ENCODE peak calls at places on chromosomes 11 and 22, in four cellular contexts. O is IMR-90, L is H9, Q is H1. C is an unnamed sample.

GRCh38 chr22:39095971-39096370 is 1.1 kb upstream of the APOBEC3H start:
- DNase-seq in O (no peak), Q (no peak), L (no peak), C (no peak)

GRCh38 chr11:84905411-84905810 is 721.7 kb downstream of the DLG2 start:
- DNase-seq in L (no peak), Q (no peak), O (peak; percentile 22), C (no peak)

GRCh38 chr11:73242291-73243092 is 24.4 kb downstream of the P2RY2 start:
- DNase-seq in L (peak; percentile 91), Q (peak; percentile 97), O (peak; percentile 60), C (peak; percentile 90)

GRCh38 chr11:134768463-134768862 is 356.4 kb upstream of the B3GAT1 start:
- DNase-seq in Q (no peak), O (no peak), L (no peak), C (no peak)

GRCh38 chr22:43263645-43264514 is 76.9 kb upstream of the TTLL12 start:
- DNase-seq in L (no peak), Q (no peak), O (peak; percentile 88), C (peak; percentile 83)

GRCh38 chr11:46930089-46930488 is 6.5 kb upstream of the CSTPP1 start:
- DNase-seq in L (no peak), Q (no peak), O (peak; percentile 73), C (peak; percentile 39)

GRCh38 chr22:36762687-36763260 is 13.1 kb downstream of the IFT27 start:
- DNase-seq in Q (no peak), L (peak; percentile 14), O (peak; percentile 68), C (no peak)

GRCh38 chr22:36107436-36107835 is 53.1 kb downstream of the APOL3 start:
- DNase-seq in L (no peak), O (no peak), Q (no peak), C (no peak)

GRCh38 chr11:16986434-16987204 is 27.6 kb downstream of the PLEKHA7 start:
- DNase-seq in O (no peak), Q (no peak), L (peak; percentile 48), C (peak; percentile 79)

GRCh38 chr22:40396882-40397281 is 26.5 kb downstream of the SGSM3 start:
- DNase-seq in Q (peak; percentile 53), O (peak; percentile 88), L (peak; percentile 68), C (peak; percentile 89)

GRCh38 chr11:86673872-86674750 is 1.7 kb upstream of the ME3 start:
- DNase-seq in Q (no peak), O (no peak), L (no peak), C (no peak)

GRCh38 chr11:61004841-61005240 is 33.4 kb downstream of the CD6 start:
- DNase-seq in Q (no peak), L (no peak), O (no peak), C (no peak)

GRCh38 chr11:5362017-5362625 is 10.8 kb downstream of the OR51B6 start:
- DNase-seq in O (peak; percentile 71), Q (no peak), L (no peak), C (peak; percentile 59)

DNA sequence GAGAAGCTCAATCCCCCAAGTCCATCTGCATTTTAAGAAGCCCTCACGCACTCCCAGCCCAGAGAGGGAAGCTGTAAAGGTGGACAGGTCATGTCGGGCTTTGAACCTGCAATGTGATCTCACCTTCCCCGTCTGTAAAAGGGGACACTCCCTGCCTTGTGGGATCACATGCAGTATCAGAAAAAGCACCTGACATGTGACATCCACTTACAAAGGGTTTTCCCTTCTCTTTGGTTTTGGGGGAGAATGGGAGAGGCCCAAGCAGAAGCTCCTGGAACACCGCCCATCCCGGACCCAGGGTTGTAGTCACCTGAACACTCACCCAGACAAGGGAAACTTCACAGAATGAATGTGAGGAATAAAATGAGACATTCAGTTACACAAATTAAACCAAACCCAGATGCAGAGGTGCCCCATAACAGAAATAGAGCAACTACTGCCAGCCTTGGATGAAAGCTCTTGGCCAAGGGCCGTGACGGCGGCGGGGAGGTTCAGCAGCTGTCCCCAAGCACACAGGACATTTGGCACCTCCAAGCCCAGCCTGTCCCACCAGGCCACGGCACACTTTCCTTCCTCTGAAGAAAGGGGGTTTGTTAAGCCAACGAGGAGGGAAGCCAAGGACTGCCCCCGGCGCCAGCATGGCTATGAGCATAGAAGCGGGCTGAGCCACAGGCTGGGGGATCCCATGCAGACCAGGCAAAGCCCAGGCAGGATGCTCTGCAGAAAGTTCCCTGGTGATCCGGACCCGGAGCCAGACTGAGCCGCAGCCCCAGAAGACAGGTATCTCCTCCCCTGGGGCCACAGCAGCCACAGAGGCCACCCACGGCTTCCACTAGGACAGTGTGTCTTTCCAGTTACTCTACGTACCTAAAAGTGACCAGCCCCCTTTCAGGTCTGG is 3.8 kb downstream of the BID start:
- DNase-seq in L (no peak), O (no peak), Q (peak; percentile 43), C (no peak)
- H3K4me2 ChIP-seq in L (no peak overlapping the region), O (no peak overlapping the region), Q (no peak overlapping the region), C (no peak overlapping the region)

GRCh38 chr11:113979427-113979826 is 4.5 kb downstream of the HTR3A start:
- DNase-seq in L (no peak), Q (no peak), O (no peak), C (no peak)
- H4K5ac ChIP-seq in L (no peak overlapping the region), Q (no peak overlapping the region), O (no peak overlapping the region), C (no peak overlapping the region)

GRCh38 chr11:45804806-45805304 is at the start of gene SLC35C1:
- DNase-seq in L (peak; percentile 96), O (peak; percentile 90), Q (peak; percentile 96), C (peak; percentile 98)

GRCh38 chr11:45806937-45807791 is 2.2 kb downstream of the SLC35C1 start:
- DNase-seq in O (no peak), L (no peak), Q (no peak), C (no peak)

GRCh38 chr11:45806072-45806933 is 1.4 kb downstream of the SLC35C1 start:
- DNase-seq in O (no peak), L (no peak), Q (no peak), C (no peak)

GRCh38 chr11:45803981-45804805 is 756 bp upstream of the SLC35C1 start:
- DNase-seq in O (peak; percentile 33), Q (peak; percentile 88), L (peak; percentile 82), C (peak; percentile 71)

DNA sequence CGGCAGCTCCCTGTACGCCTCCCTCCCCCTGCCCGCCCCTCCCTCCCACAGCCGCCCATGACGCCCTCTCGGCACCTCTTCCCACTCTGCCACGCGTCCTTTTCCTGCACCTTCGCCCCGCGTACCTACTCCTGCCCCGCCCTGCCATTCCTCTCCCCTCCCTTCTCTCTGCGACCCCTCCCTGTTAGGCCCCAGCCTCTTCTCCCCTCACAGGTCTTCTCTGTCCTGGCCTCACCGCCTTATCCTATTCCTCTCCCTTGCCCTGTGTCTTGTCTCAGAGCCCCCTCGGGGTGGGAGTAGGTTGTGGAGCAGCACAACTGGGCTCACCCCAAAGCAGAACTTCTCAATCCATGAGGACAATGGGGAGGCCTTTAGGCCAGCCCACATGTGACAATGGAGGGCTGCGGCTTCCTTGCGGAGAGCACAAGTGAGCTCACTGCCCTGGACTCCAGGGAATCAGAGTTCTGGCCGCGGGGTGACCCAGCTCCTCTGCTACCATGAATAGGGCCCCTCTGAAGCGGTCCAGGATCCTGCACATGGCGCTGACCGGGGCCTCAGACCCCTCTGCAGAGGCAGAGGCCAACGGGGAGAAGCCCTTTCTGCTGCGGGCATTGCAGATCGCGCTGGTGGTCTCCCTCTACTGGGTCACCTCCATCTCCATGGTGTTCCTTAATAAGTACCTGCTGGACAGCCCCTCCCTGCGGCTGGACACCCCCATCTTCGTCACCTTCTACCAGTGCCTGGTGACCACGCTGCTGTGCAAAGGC is 539 bp downstream of the SLC35C1 start:
- DNase-seq in L (peak; percentile 57), O (peak; percentile 78), Q (peak; percentile 66), C (peak; percentile 77)
- H3K4me2 ChIP-seq in L (peak overlapping the region; percentile 64), O (peak overlapping the region; percentile 96), Q (peak overlapping the region; percentile 98), C (peak overlapping the region; percentile 53)

DNA sequence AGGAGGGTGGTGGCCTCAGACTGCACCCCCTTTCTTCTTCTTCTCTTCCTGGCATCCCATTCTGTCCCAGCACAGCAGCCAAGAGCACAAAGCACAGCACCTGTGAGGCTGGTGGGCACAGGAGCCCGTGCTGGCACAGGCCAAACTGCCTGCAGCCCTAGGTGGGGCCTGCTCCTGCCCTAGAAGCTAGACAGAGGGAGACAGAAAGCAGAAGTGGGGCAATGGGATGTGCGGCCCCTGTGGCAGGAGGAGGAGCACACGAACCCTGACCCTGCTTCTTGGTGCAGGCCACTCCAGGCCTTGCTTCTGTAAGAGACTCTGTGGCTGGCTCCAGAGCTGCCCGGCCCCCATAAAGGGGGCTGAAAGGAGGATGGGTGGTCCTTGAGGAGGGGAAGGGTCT is 3.9 kb upstream of the PTS start:
- DNase-seq in L (no peak), Q (no peak), O (no peak), C (no peak)
- H4K5ac ChIP-seq in L (no peak overlapping the region), Q (no peak overlapping the region), O (peak overlapping the region; percentile 31), C (no peak overlapping the region)

DNA sequence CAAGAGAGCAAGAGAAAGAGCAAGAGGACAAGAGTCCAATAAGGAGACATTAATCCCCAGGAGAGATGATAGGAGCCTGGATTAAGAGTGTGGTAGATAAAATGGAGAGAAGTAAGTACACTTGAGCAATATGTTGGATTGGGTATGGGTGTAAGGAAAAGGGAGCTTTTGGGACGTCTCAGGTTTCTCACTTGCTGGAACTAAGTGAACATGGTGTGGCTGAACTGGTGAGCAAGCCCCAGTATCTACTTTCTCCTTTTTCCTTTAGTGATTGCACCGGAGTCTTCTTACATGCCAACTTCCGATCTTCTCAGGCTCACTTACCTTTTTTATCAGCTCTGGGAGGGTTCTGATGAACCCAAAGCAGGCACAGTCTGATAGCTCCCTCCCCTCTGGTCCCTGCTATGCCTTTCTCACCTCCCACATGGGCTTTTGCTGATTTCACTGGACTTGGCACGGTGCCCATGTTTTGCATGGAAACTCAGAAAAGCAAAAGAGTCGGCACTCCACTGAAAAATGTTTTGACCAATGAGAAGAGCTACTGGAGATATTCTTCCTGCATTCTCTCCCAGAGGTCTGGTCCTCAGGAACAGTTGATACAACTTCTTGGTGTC is 14.5 kb upstream of the APLNR start:
- DNase-seq in Q (no peak), O (peak; percentile 47), L (no peak), C (no peak)
- H3K4me2 ChIP-seq in Q (no peak overlapping the region), O (no peak overlapping the region), L (no peak overlapping the region), C (no peak overlapping the region)

GRCh38 chr22:49852898-49853894 is at the start of gene ZBED4:
- DNase-seq in Q (peak; percentile 99), L (peak; percentile 96), O (peak; percentile 94), C (peak; percentile 97)
- H4K5ac ChIP-seq in Q (peak within 1 kb of the TSS; percentile 80), L (no peak within 1 kb of the TSS), O (peak within 1 kb of the TSS; percentile 73), C (no peak within 1 kb of the TSS)